ENCODE peak calls at places on chromosomes 11 and 22, in nine cellular contexts. L, K, Z, Y, F, W, Q, E and C are unnamed samples.

GRCh38 chr11:116871248-116871647 is 33.8 kb upstream of the APOA1 start:
- DNase-seq in L (no peak), K (no peak), Z (no peak), Y (no peak), F (no peak), W (no peak), Q (no peak), E (peak), C (peak)

GRCh38 chr11:108947654-108948570 is 283.0 kb downstream of the DDX10 start:
- DNase-seq in L (no peak), K (no peak), Z (no peak), Y (no peak), F (no peak), W (no peak), Q (no peak), E (no peak), C (peak)

GRCh38 chr11:826836-827145 is 928 bp upstream of the CRACR2B start:
- DNase-seq in L (no peak), K (no peak), Z (no peak), Y (no peak), F (no peak), W (no peak), Q (no peak), E (no peak), C (no peak)

GRCh38 chr11:2451916-2452694 is 7.3 kb downstream of the KCNQ1 start:
- DNase-seq in L (no peak), K (no peak), Z (no peak), Y (no peak), F (no peak), W (no peak), Q (no peak), E (no peak), C (no peak)

GRCh38 chr11:77698896-77699295 is 61.3 kb upstream of the CLNS1A start:
- DNase-seq in L (no peak), K (no peak), Z (no peak), Y (no peak), F (no peak), W (no peak), Q (no peak), E (no peak), C (no peak)

GRCh38 chr11:111691731-111692130 is 74.5 kb downstream of the PPP2R1B start:
- DNase-seq in L (no peak), K (no peak), Z (no peak), Y (no peak), F (no peak), W (no peak), Q (no peak), E (no peak), C (no peak)

GRCh38 chr11:76491644-76492043 is 46.8 kb downstream of the EMSY start:
- DNase-seq in L (no peak), K (no peak), Z (no peak), Y (no peak), F (no peak), W (no peak), Q (no peak), E (no peak), C (no peak)

GRCh38 chr11:116835791-116836647 is 1.4 kb downstream of the APOA1 start:
- DNase-seq in L (peak), K (peak), Z (peak), Y (peak), F (peak), W (peak), Q (peak), E (peak), C (peak)

GRCh38 chr11:61739413-61739812 is 13.0 kb upstream of the MYRF start:
- DNase-seq in L (no peak), K (no peak), Z (no peak), Y (no peak), F (no peak), W (no peak), Q (no peak), E (no peak), C (no peak)

GRCh38 chr22:41382098-41382578 is 396 bp downstream of the TEF start:
- DNase-seq in L (peak), K (peak), Z (no peak), Y (no peak), F (peak), W (no peak), Q (peak), E (peak), C (peak)

GRCh38 chr11:16297332-16297731 is 59.0 kb downstream of the SOX6 start:
- DNase-seq in L (no peak), K (no peak), Z (no peak), Y (no peak), F (no peak), W (no peak), Q (no peak), E (no peak), C (peak)

GRCh38 chr22:39170825-39171622 is 18.5 kb upstream of the CBX7 start:
- DNase-seq in L (peak), K (peak), Z (no peak), Y (no peak), F (peak), W (peak), Q (peak), E (peak), C (peak)

GRCh38 chr22:44211256-44211945 is 30.7 kb downstream of the PARVG start:
- DNase-seq in L (no peak), K (no peak), Z (no peak), Y (no peak), F (no peak), W (no peak), Q (no peak), E (peak), C (peak)

GRCh38 chr22:28015056-28015445 is 96.0 kb upstream of the PITPNB start:
- DNase-seq in L (no peak), K (no peak), Z (no peak), Y (no peak), F (no peak), W (no peak), Q (no peak), E (no peak), C (peak)

GRCh38 chr11:73958521-73959141 is 7.8 kb downstream of the DNAJB13 start:
- DNase-seq in L (no peak), K (no peak), Z (no peak), Y (no peak), F (no peak), W (no peak), Q (no peak), E (no peak), C (no peak)

GRCh38 chr11:7605544-7605943 is 67.8 kb downstream of the CYB5R2 start:
- DNase-seq in L (no peak), K (no peak), Z (no peak), Y (peak), F (no peak), W (no peak), Q (no peak), E (peak), C (peak)

GRCh38 chr11:19116315-19116970 is 525 bp upstream of the ZDHHC13 start:
- DNase-seq in L (no peak), K (no peak), Z (no peak), Y (no peak), F (no peak), W (peak), Q (no peak), E (no peak), C (no peak)

GRCh38 chr22:41301085-41302015 is at the start of gene ZC3H7B:
- DNase-seq in L (peak), K (peak), Z (peak), Y (no peak), F (peak), W (peak), Q (peak), E (peak), C (peak)

GRCh38 chr22:45638834-45639746 is 32.5 kb upstream of the ATXN10 start:
- DNase-seq in L (no peak), K (no peak), Z (peak), Y (no peak), F (no peak), W (no peak), Q (no peak), E (peak), C (peak)

GRCh38 chr11:120579601-120580000 is 68.1 kb downstream of the GRIK4 start:
- DNase-seq in L (no peak), K (no peak), Z (no peak), Y (no peak), F (no peak), W (peak), Q (no peak), E (no peak), C (no peak)

GRCh38 chr11:3837793-3838192 is 3.0 kb downstream of the RHOG start:
- DNase-seq in L (no peak), K (no peak), Z (no peak), Y (no peak), F (no peak), W (no peak), Q (no peak), E (peak), C (peak)

GRCh38 chr11:28176231-28176853 is 68.2 kb downstream of the METTL15 start:
- DNase-seq in L (no peak), K (no peak), Z (no peak), Y (no peak), F (no peak), W (no peak), Q (no peak), E (no peak), C (peak)

GRCh38 chr11:91756829-91757480 is 467.7 kb upstream of the FAT3 start:
- DNase-seq in L (no peak), K (no peak), Z (no peak), Y (no peak), F (no peak), W (no peak), Q (no peak), E (no peak), C (no peak)

GRCh38 chr11:45025716-45026492 is 75.2 kb upstream of the TP53I11 start:
- DNase-seq in L (no peak), K (no peak), Z (no peak), Y (no peak), F (no peak), W (no peak), Q (peak), E (no peak), C (peak)

DNA sequence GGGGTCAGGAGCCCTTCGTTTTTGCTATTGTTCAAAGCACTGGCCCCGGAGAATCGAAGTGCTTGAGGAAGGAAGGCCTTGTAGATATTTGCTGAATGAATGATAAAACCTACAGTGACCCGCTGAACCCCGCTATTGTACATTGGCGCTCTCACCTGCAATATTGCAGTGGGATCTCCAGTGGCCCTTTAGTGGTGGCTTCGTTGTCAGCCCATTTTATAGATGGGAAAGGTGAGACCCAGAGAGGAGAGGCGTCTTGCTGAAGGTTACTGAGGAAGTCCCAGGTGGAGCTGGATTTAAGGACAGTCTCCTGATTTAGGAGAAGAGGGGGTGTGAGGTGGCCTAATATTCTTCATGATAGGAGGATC is 1.2 kb downstream of the CDC42EP2 start:
- DNase-seq in L (no peak), K (no peak), Z (no peak), Y (no peak), F (no peak), W (no peak), Q (no peak), E (no peak), C (no peak)
- TF ChIP-seq CTCF in L (peak), K (no peak), Z (no peak), Y (no peak), F (no peak), W (no peak), Q (peak), E (no peak), C (no peak)

DNA sequence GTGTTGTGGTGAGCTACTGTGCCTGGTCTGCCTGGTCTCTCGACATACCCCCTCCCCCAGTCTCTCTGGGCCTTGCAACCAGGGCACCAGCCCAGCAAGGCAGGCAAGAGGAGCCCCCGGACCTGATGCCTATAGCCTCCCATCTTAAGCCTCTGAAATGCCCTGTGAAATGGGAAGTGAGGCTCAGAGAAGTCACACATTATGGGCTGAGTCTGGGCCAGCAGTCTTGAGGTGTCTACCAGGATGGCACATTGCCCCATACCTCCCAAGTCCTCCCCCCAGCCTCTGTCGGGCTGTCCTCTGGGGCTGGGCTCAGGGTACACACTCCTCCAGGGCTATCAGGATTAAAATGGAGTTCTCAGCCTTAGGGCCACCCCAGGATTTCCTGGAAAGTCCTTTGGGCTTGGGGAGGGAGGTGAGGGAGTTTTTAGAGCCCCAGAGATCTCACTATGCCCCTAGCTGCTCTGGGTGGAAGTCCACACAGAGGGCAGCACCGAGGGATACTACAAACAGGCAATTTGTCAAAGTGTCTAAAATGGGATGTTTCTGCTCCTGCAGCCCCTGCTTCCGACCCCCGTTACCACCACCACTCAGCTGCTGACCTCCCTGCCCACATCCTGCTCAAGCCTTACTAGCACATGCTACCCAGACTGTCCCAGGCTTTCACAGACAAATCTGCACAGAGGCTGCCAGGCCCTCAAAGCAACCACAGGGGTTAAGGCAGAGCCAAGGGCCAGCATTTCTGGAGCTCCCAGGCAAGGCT is 3.1 kb upstream of the SH3BP1 start:
- DNase-seq in L (no peak), K (no peak), Z (no peak), Y (no peak), F (no peak), W (no peak), Q (no peak), E (peak), C (peak)
- TF ChIP-seq CTCF in L (no peak), K (no peak), Z (no peak), Y (peak), F (peak), W (peak), Q (no peak), E (peak), C (peak)

DNA sequence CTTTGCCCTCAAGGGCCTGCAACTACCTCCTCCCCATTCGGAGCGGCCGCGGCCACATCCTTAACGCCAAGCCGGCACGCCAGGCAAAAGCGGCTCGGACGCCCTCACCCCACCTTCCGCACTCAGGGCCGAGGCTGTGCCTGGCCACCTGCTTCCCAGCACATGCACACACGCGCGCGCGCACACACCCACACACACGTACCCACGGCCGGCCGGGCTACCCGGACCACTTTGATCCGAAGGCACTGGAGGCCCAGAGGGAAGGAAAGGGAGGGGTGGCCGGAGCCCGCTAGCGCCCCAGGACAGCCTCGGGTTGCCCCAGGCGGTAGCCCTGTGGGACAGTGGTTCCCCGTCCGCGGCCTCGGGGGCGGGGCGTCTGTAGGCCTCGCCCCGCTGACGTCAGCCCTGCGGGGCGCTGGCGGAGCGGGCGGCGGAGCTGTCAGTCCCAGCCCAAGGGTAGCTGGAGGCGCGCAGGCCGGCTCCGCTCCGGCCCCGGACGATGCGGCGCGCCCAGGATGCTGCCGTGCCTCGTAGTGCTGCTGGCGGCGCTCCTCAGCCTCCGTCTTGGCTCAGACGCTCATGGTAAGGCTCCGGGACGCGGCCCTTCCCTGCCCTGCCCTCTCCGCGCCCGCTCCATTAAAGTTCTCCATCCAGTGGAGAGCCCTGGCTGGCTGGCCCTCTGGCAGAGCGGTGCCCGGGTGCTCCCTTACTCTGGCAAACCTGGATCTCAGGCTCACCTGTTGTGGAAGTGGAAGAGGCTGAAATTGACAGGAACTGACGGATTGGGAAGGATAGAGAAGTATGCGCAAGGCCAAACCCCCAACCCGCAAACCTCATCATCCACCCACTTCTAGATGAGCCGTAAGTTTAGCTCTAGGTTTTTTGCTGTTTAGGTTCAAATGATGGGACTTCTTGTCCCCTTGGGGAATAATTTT is at the start of gene IL10RA:
- DNase-seq in L (peak), K (peak), Z (no peak), Y (no peak), F (peak), W (no peak), Q (peak), E (peak), C (peak)
- TF ChIP-seq CTCF in L (no peak), K (peak), Z (no peak), Y (no peak), F (no peak), W (no peak), Q (no peak), E (no peak), C (no peak)

GRCh38 chr11:124970925-124971324 is 16.9 kb downstream of the CCDC15 start:
- DNase-seq in L (no peak), K (peak), Z (no peak), Y (no peak), F (no peak), W (no peak), Q (no peak), E (peak), C (peak)
- TF ChIP-seq CTCF in L (no peak), K (peak), Z (no peak), Y (no peak), F (no peak), W (peak), Q (no peak), E (peak), C (no peak)

GRCh38 chr22:29799217-29799680 is 32.1 kb downstream of the UQCR10 start:
- DNase-seq in L (no peak), K (no peak), Z (peak), Y (peak), F (peak), W (no peak), Q (no peak), E (peak), C (peak)
- TF ChIP-seq CTCF in L (no peak), K (no peak), Z (no peak), Y (no peak), F (peak), W (no peak), Q (no peak), E (peak), C (no peak)